ENCODE peak calls at places on chromosomes 6 and 20, in seven cellular contexts. R is NCI-H187 treated with DMSO at 0.1 percent for 48 hours; X is fibroblast of mammary gland; C is stimulated activated CD8-positive, alpha-beta memory T cell treated with anti-CD3 and anti-CD28 coated beads, Interleukin-4, amount 100 ng/mL, for 24 hours; D is upper lobe of right lung; V is substantia nigra; P is pancreas. U is an unnamed sample.

GRCh38 chr6:43491750-43492661 is 14.6 kb downstream of the TJAP1 start:
- DNase-seq in R (no peak), X (peak), C (no peak), D (peak), V (peak), P (no peak), U (no peak)

GRCh38 chr20:41054463-41055230 is 26.0 kb downstream of the TOP1 start:
- DNase-seq in R (peak), X (no peak), C (no peak), D (no peak), V (no peak), P (no peak), U (no peak)

GRCh38 chr6:122780114-122780513 is 598 bp downstream of the FABP7 start:
- DNase-seq in R (peak), X (no peak), C (no peak), D (no peak), V (no peak), P (no peak), U (no peak)

GRCh38 chr6:105851181-105851580 is 235.0 kb upstream of the PRDM1 start:
- DNase-seq in R (no peak), X (peak), C (no peak), D (no peak), V (no peak), P (no peak), U (no peak)

GRCh38 chr6:10101551-10102252 is 313.2 kb downstream of the TFAP2A start:
- DNase-seq in R (peak), X (no peak), C (no peak), D (no peak), V (no peak), P (no peak), U (peak)

GRCh38 chr6:122825180-122825579 is 36.1 kb downstream of the SMPDL3A start:
- DNase-seq in R (no peak), X (no peak), C (no peak), D (no peak), V (no peak), P (no peak), U (peak)

GRCh38 chr6:136921936-136922679 is at the start of gene SLC35D3:
- DNase-seq in R (no peak), X (no peak), C (no peak), D (no peak), V (no peak), P (peak), U (peak)

GRCh38 chr6:32189082-32189741 is 790 bp downstream of the PBX2 start:
- DNase-seq in R (no peak), X (no peak), C (no peak), D (no peak), V (no peak), P (no peak), U (no peak)

GRCh38 chr6:159761135-159761872 is 541 bp upstream of the ACAT2 start:
- DNase-seq in R (no peak), X (peak), C (peak), D (peak), V (peak), P (peak), U (peak)

GRCh38 chr6:124882580-124883393 is 79.5 kb upstream of the RNF217 start:
- DNase-seq in R (no peak), X (peak), C (no peak), D (no peak), V (no peak), P (no peak), U (no peak)

GRCh38 chr20:25237610-25238318 is 10.1 kb upstream of the PYGB start:
- DNase-seq in R (no peak), X (peak), C (peak), D (no peak), V (no peak), P (no peak), U (no peak)

GRCh38 chr6:154410619-154411044 is 54.0 kb upstream of the IPCEF1 start:
- DNase-seq in R (peak), X (peak), C (no peak), D (no peak), V (no peak), P (no peak), U (no peak)

GRCh38 chr6:69907981-69908498 is 41.7 kb downstream of the COL19A1 start:
- DNase-seq in R (no peak), X (peak), C (no peak), D (no peak), V (no peak), P (no peak), U (no peak)

GRCh38 chr20:17938889-17939619 is 29.5 kb downstream of the SNX5 start:
- DNase-seq in R (no peak), X (peak), C (peak), D (peak), V (peak), P (peak), U (peak)

GRCh38 chr6:37170273-37171140 is 555 bp downstream of the PIM1 start:
- DNase-seq in R (no peak), X (no peak), C (peak), D (peak), V (peak), P (peak), U (peak)

GRCh38 chr6:71533939-71534379 is 245.3 kb downstream of the OGFRL1 start:
- DNase-seq in R (no peak), X (peak), C (no peak), D (no peak), V (no peak), P (no peak), U (no peak)

GRCh38 chr6:106097368-106098231 is 11.5 kb downstream of the PRDM1 start:
- DNase-seq in R (no peak), X (peak), C (no peak), D (no peak), V (no peak), P (no peak), U (no peak)

GRCh38 chr6:105374010-105374420 is 28.9 kb downstream of the PREP start:
- DNase-seq in R (no peak), X (no peak), C (no peak), D (no peak), V (no peak), P (no peak), U (peak)

GRCh38 chr6:15582499-15582898 is 80.3 kb downstream of the DTNBP1 start:
- DNase-seq in R (no peak), X (no peak), C (no peak), D (no peak), V (no peak), P (no peak), U (no peak)

GRCh38 chr6:135063926-135064325 is 9.3 kb upstream of the HBS1L start:
- DNase-seq in R (no peak), X (no peak), C (no peak), D (no peak), V (no peak), P (no peak), U (no peak)

GRCh38 chr6:166008441-166009369 is 158.9 kb downstream of the TBXT start:
- DNase-seq in R (no peak), X (peak), C (no peak), D (no peak), V (peak), P (peak), U (no peak)

GRCh38 chr20:53643031-53643832 is 49.6 kb upstream of the ZNF217 start:
- DNase-seq in R (no peak), X (peak), C (peak), D (no peak), V (peak), P (no peak), U (no peak)

GRCh38 chr6:168123165-168123911 is 44.3 kb upstream of the FRMD1 start:
- DNase-seq in R (no peak), X (no peak), C (no peak), D (no peak), V (no peak), P (no peak), U (no peak)

GRCh38 chr6:3013901-3014674 is 14.4 kb downstream of the NQO2 start:
- DNase-seq in R (no peak), X (no peak), C (no peak), D (no peak), V (no peak), P (no peak), U (no peak)

GRCh38 chr6:16727996-16728395 is 33.3 kb downstream of the ATXN1 start:
- DNase-seq in R (no peak), X (no peak), C (no peak), D (no peak), V (no peak), P (no peak), U (no peak)

GRCh38 chr6:53361549-53362031 is 12.8 kb upstream of the ELOVL5 start:
- DNase-seq in R (no peak), X (peak), C (no peak), D (peak), V (no peak), P (no peak), U (no peak)

GRCh38 chr20:59756241-59756640 is 151.9 kb downstream of the PHACTR3 start:
- DNase-seq in R (no peak), X (no peak), C (no peak), D (no peak), V (no peak), P (no peak), U (no peak)

GRCh38 chr6:18122128-18123093 is at the start of gene NHLRC1:
- DNase-seq in R (peak), X (peak), C (peak), D (peak), V (peak), P (peak), U (peak)

GRCh38 chr6:12393100-12393499 is 102.9 kb downstream of the EDN1 start:
- DNase-seq in R (no peak), X (no peak), C (no peak), D (no peak), V (no peak), P (no peak), U (no peak)

GRCh38 chr6:3280091-3280490 is 21.3 kb downstream of the PSMG4 start:
- DNase-seq in R (no peak), X (no peak), C (no peak), D (no peak), V (no peak), P (peak), U (no peak)

GRCh38 chr6:118708055-118708454 is 56.7 kb upstream of the CEP85L start:
- DNase-seq in R (no peak), X (peak), C (no peak), D (no peak), V (no peak), P (no peak), U (no peak)

GRCh38 chr20:407097-407952 is 774 bp upstream of the RBCK1 start:
- DNase-seq in R (peak), X (peak), C (peak), D (peak), V (peak), P (peak), U (peak)

GRCh38 chr20:9516658-9516987 is 2.2 kb downstream of the LAMP5 start:
- DNase-seq in R (no peak), X (no peak), C (no peak), D (no peak), V (no peak), P (no peak), U (no peak)

GRCh38 chr6:54288476-54288875 is 19.8 kb upstream of the TINAG start:
- DNase-seq in R (no peak), X (no peak), C (no peak), D (no peak), V (no peak), P (no peak), U (no peak)

GRCh38 chr20:37670426-37670825 is 23.4 kb upstream of the CTNNBL1 start:
- DNase-seq in R (no peak), X (no peak), C (no peak), D (no peak), V (peak), P (peak), U (peak)

GRCh38 chr20:51800132-51800721 is 2.1 kb downstream of the SALL4 start:
- DNase-seq in R (peak), X (peak), C (peak), D (peak), V (peak), P (peak), U (peak)

GRCh38 chr6:35318200-35318844 is 20.7 kb downstream of the DEF6 start:
- DNase-seq in R (peak), X (peak), C (no peak), D (peak), V (peak), P (peak), U (peak)